ENCODE peak calls at places on chromosomes 2 and 18, in four cellular contexts. K is foreskin fibroblast; I is NCI-H526 treated with DMSO at 0.1 percent for 48 hours; F is stimulated activated CD4-positive, alpha-beta T cell treated with anti-CD3 and anti-CD28 coated beads, Interleukin-4, amount 100 ng/mL, for 4 hours. O is an unnamed sample.

GRCh38 chr2:225100856-225101294 is 58.6 kb upstream of the DOCK10 start:
- DNase-seq in K (peak; percentile 87), I (no peak), F (no peak), O (peak; percentile 71)

GRCh38 chr2:11028407-11028916 is 116.7 kb downstream of the KCNF1 start:
- DNase-seq in K (no peak), I (no peak), F (no peak), O (no peak)

GRCh38 chr2:233705911-233706506 is 6.7 kb upstream of the UGT1A5 start:
- DNase-seq in K (no peak), I (no peak), F (no peak), O (peak; percentile 30)

GRCh38 chr2:127106457-127106997 is 427 bp downstream of the BIN1 start:
- DNase-seq in K (no peak), I (no peak), F (peak; percentile 18), O (peak; percentile 50)

GRCh38 chr2:170996316-170996715 is 67.3 kb downstream of the GORASP2 start:
- DNase-seq in K (no peak), I (no peak), F (no peak), O (no peak)

GRCh38 chr2:178363252-178363651 is 87.7 kb downstream of the PRKRA start:
- DNase-seq in K (peak; percentile 2), I (no peak), F (no peak), O (no peak)

GRCh38 chr2:212097001-212097400 is 441.6 kb downstream of the ERBB4 start:
- DNase-seq in K (no peak), I (peak; percentile 16), F (no peak), O (no peak)

GRCh38 chr2:54176577-54176976 is 61.2 kb downstream of the ACYP2 start:
- DNase-seq in K (peak; percentile 43), I (peak; percentile 21), F (no peak), O (peak; percentile 77)

GRCh38 chr2:7913956-7914355 is 767.9 kb upstream of the ID2 start:
- DNase-seq in K (no peak), I (no peak), F (no peak), O (no peak)

GRCh38 chr2:48144777-48145176 is 238.5 kb upstream of the FBXO11 start:
- DNase-seq in K (no peak), I (no peak), F (no peak), O (no peak)

GRCh38 chr2:36982467-36982866 is 16.1 kb upstream of the STRN start:
- DNase-seq in K (no peak), I (no peak), F (no peak), O (no peak)

GRCh38 chr2:219453691-219454131 is 19.1 kb downstream of the SPEG start:
- DNase-seq in K (peak; percentile 87), I (no peak), F (no peak), O (peak; percentile 80)

GRCh38 chr2:190023860-190024259 is 38.7 kb downstream of the MSTN start:
- DNase-seq in K (peak; percentile 13), I (peak; percentile 57), F (no peak), O (no peak)

GRCh38 chr2:226792155-226792871 is 7.3 kb downstream of the IRS1 start:
- DNase-seq in K (no peak), I (peak; percentile 25), F (no peak), O (no peak)

GRCh38 chr2:99880148-99880983 is 262.0 kb downstream of the AFF3 start:
- DNase-seq in K (peak; percentile 48), I (no peak), F (no peak), O (peak; percentile 71)

GRCh38 chr2:27080140-27080469 is 1.7 kb downstream of the EMILIN1 start:
- DNase-seq in K (no peak), I (no peak), F (no peak), O (no peak)

GRCh38 chr2:48248251-48248933 is 281.6 kb upstream of the STON1 start:
- DNase-seq in K (peak; percentile 87), I (no peak), F (no peak), O (peak; percentile 86)

GRCh38 chr2:159155315-159155714 is 131.2 kb downstream of the WDSUB1 start:
- DNase-seq in K (no peak), I (peak; percentile 24), F (no peak), O (no peak)

GRCh38 chr18:24602156-24602555 is 141.7 kb downstream of the HRH4 start:
- DNase-seq in K (no peak), I (peak; percentile 92), F (no peak), O (no peak)

GRCh38 chr2:60484080-60484737 is 69.2 kb downstream of the BCL11A start:
- DNase-seq in K (peak; percentile 11), I (no peak), F (no peak), O (peak; percentile 83)

GRCh38 chr2:104863229-104863584 is 9.3 kb downstream of the POU3F3 start:
- DNase-seq in K (no peak), I (no peak), F (no peak), O (no peak)

GRCh38 chr2:10750610-10751009 is 29.2 kb downstream of the ATP6V1C2 start:
- DNase-seq in K (no peak), I (no peak), F (no peak), O (no peak)

GRCh38 chr2:186697536-186697935 is 3.7 kb downstream of the FAM171B start:
- DNase-seq in K (no peak), I (no peak), F (no peak), O (no peak)

GRCh38 chr2:238528953-238529781 is 102.4 kb downstream of the ASB1 start:
- DNase-seq in K (peak; percentile 85), I (no peak), F (no peak), O (peak; percentile 59)

O was measured in AG20443.